ENCODE peak calls at places on chromosomes 5 and 9, in six cellular contexts. One of them, this sample, is unnamed.
A peak's percentile ranks its signal among the peaks of the same experiment; 100 is the strongest.

GRCh38 chr5:119926301-119926700 is 296.9 kb downstream of the FAM170A start:
- DNase-seq in stomach: no peak
- DNase-seq in fibroblast of lung: no peak
- DNase-seq in GM23248: no peak
- DNase-seq in astrocyte: no peak
- DNase-seq in PC-3: no peak
- DNase-seq in this sample: no peak

GRCh38 chr9:90408659-90409058 is 234.0 kb downstream of the DIRAS2 start:
- DNase-seq in stomach: no peak
- DNase-seq in fibroblast of lung: no peak
- DNase-seq in GM23248: no peak
- DNase-seq in astrocyte: no peak
- DNase-seq in PC-3: no peak
- DNase-seq in this sample: no peak

GRCh38 chr5:115551415-115551814 is 6.8 kb upstream of the FEM1C start:
- DNase-seq in stomach: no peak
- DNase-seq in fibroblast of lung: peak; percentile 78
- DNase-seq in GM23248: peak; percentile 57
- DNase-seq in astrocyte: no peak
- DNase-seq in PC-3: peak; percentile 52
- DNase-seq in this sample: no peak

GRCh38 chr5:137621861-137622823 is 113.7 kb downstream of the KLHL3 start:
- DNase-seq in stomach: no peak
- DNase-seq in fibroblast of lung: no peak
- DNase-seq in GM23248: peak; percentile 96
- DNase-seq in astrocyte: peak; percentile 69
- DNase-seq in PC-3: peak; percentile 81
- DNase-seq in this sample: no peak

GRCh38 chr9:118928723-118929122 is 440.5 kb downstream of the BRINP1 start:
- DNase-seq in stomach: no peak
- DNase-seq in fibroblast of lung: no peak
- DNase-seq in GM23248: no peak
- DNase-seq in astrocyte: no peak
- DNase-seq in PC-3: no peak
- DNase-seq in this sample: no peak

GRCh38 chr5:87411586-87412416 is 929 bp downstream of the CCNH start:
- DNase-seq in stomach: peak; percentile 26
- DNase-seq in fibroblast of lung: peak; percentile 53
- DNase-seq in GM23248: peak; percentile 61
- DNase-seq in astrocyte: peak; percentile 72
- DNase-seq in PC-3: peak; percentile 53
- DNase-seq in this sample: no peak

GRCh38 chr9:96758845-96759673 is 18.8 kb downstream of the ZNF510 start:
- DNase-seq in stomach: no peak
- DNase-seq in fibroblast of lung: peak; percentile 26
- DNase-seq in GM23248: peak; percentile 24
- DNase-seq in astrocyte: peak; percentile 14
- DNase-seq in PC-3: no peak
- DNase-seq in this sample: no peak

GRCh38 chr5:35363387-35363965 is 133.2 kb upstream of the PRLR start:
- DNase-seq in stomach: no peak
- DNase-seq in fibroblast of lung: no peak
- DNase-seq in GM23248: no peak
- DNase-seq in astrocyte: no peak
- DNase-seq in PC-3: peak; percentile 37
- DNase-seq in this sample: no peak

GRCh38 chr5:58378613-58379385 is 81.1 kb downstream of the PLK2 start:
- DNase-seq in stomach: no peak
- DNase-seq in fibroblast of lung: no peak
- DNase-seq in GM23248: peak; percentile 2
- DNase-seq in astrocyte: no peak
- DNase-seq in PC-3: no peak
- DNase-seq in this sample: no peak
- H3K9me3 ChIP-seq in stomach: peaks cover 17% of the 10 kb centered on the region
- H3K9me3 ChIP-seq in fibroblast of lung: no peaks in the 10 kb centered on the region
- H3K9me3 ChIP-seq in GM23248: no peaks in the 10 kb centered on the region
- H3K9me3 ChIP-seq in astrocyte: no peaks in the 10 kb centered on the region
- H3K9me3 ChIP-seq in PC-3: peaks cover 7% of the 10 kb centered on the region
- H3K9me3 ChIP-seq in this sample: peaks cover 7% of the 10 kb centered on the region

GRCh38 chr5:132087661-132088060 is 14.1 kb downstream of the CSF2 start:
- DNase-seq in stomach: no peak
- DNase-seq in fibroblast of lung: no peak
- DNase-seq in GM23248: no peak
- DNase-seq in astrocyte: no peak
- DNase-seq in PC-3: no peak
- DNase-seq in this sample: no peak
- H3K9me3 ChIP-seq in stomach: no peaks in the 10 kb centered on the region
- H3K9me3 ChIP-seq in fibroblast of lung: no peaks in the 10 kb centered on the region
- H3K9me3 ChIP-seq in GM23248: no peaks in the 10 kb centered on the region
- H3K9me3 ChIP-seq in astrocyte: no peaks in the 10 kb centered on the region
- H3K9me3 ChIP-seq in PC-3: no peaks in the 10 kb centered on the region
- H3K9me3 ChIP-seq in this sample: no peaks in the 10 kb centered on the region

GRCh38 chr5:141272906-141273305 is 27.7 kb downstream of the PCDHB15 start:
- DNase-seq in stomach: no peak
- DNase-seq in fibroblast of lung: no peak
- DNase-seq in GM23248: no peak
- DNase-seq in astrocyte: no peak
- DNase-seq in PC-3: no peak
- DNase-seq in this sample: no peak

GRCh38 chr5:141269195-141269594 is 24.0 kb downstream of the PCDHB15 start:
- DNase-seq in stomach: no peak
- DNase-seq in fibroblast of lung: no peak
- DNase-seq in GM23248: no peak
- DNase-seq in astrocyte: no peak
- DNase-seq in PC-3: no peak
- DNase-seq in this sample: no peak
- H3K9me3 ChIP-seq in stomach: peaks cover 100% of the 10 kb centered on the region
- H3K9me3 ChIP-seq in fibroblast of lung: no peaks in the 10 kb centered on the region
- H3K9me3 ChIP-seq in GM23248: peaks cover 7% of the 10 kb centered on the region
- H3K9me3 ChIP-seq in astrocyte: peaks cover 16% of the 10 kb centered on the region
- H3K9me3 ChIP-seq in PC-3: peaks cover 6% of the 10 kb centered on the region
- H3K9me3 ChIP-seq in this sample: peaks cover 42% of the 10 kb centered on the region

GRCh38 chr9:76873056-76873792 is 32.7 kb downstream of the PRUNE2 start:
- DNase-seq in stomach: no peak
- DNase-seq in fibroblast of lung: peak; percentile 49
- DNase-seq in GM23248: peak; percentile 65
- DNase-seq in astrocyte: no peak
- DNase-seq in PC-3: no peak
- DNase-seq in this sample: no peak
- H3K9me3 ChIP-seq in stomach: no peaks in the 10 kb centered on the region
- H3K9me3 ChIP-seq in fibroblast of lung: no peaks in the 10 kb centered on the region
- H3K9me3 ChIP-seq in GM23248: no peaks in the 10 kb centered on the region
- H3K9me3 ChIP-seq in astrocyte: no peaks in the 10 kb centered on the region
- H3K9me3 ChIP-seq in PC-3: no peaks in the 10 kb centered on the region
- H3K9me3 ChIP-seq in this sample: no peaks in the 10 kb centered on the region

DNA sequence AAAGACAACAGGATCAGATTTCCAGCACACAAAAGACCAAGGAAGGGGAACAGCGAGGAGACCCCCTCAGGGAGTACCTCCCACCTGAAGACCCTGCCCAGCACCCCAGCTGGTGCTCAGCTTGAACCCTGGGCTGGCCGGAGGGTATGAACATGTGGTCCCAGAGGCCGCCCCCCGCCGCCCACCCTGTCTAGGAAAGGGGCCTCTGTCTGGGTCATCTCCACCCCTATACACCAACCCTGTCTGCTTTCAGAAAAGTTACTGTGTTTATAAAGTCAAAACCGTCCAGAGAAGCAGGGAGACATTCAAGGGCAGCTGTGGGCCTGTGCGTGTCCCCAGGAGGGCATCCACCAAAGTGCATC is 72.2 kb downstream of the ADAMTS2 start:
- DNase-seq in stomach: no peak
- DNase-seq in fibroblast of lung: no peak
- DNase-seq in GM23248: no peak
- DNase-seq in astrocyte: no peak
- DNase-seq in PC-3: no peak
- DNase-seq in this sample: no peak
- H3K9me3 ChIP-seq in stomach: no peaks in the 10 kb centered on the region
- H3K9me3 ChIP-seq in fibroblast of lung: no peaks in the 10 kb centered on the region
- H3K9me3 ChIP-seq in GM23248: no peaks in the 10 kb centered on the region
- H3K9me3 ChIP-seq in astrocyte: no peaks in the 10 kb centered on the region
- H3K9me3 ChIP-seq in PC-3: no peaks in the 10 kb centered on the region
- H3K9me3 ChIP-seq in this sample: peaks cover 14% of the 10 kb centered on the region

DNA sequence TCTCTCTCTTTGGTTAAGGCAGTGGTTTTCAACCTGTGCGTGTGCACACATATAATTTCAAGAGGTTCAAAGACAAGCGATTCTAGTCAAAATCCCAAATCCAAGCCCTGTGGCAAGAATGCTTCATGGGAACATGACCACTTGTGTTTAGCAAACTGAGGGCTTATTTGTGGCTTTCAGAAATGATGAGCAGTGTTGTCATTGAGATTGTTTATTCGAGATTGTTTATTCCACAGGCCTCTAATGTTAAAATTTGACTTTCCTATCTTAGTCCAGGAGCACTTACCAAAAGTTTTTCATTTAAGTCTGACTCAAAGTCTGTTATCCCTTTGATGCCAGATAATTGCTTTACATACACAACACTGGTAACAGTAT is 111.1 kb upstream of the ELL2 start:
- DNase-seq in stomach: no peak
- DNase-seq in fibroblast of lung: no peak
- DNase-seq in GM23248: no peak
- DNase-seq in astrocyte: no peak
- DNase-seq in PC-3: no peak
- DNase-seq in this sample: no peak
- H3K9me3 ChIP-seq in stomach: no peaks in the 10 kb centered on the region
- H3K9me3 ChIP-seq in fibroblast of lung: no peaks in the 10 kb centered on the region
- H3K9me3 ChIP-seq in GM23248: no peaks in the 10 kb centered on the region
- H3K9me3 ChIP-seq in astrocyte: no peaks in the 10 kb centered on the region
- H3K9me3 ChIP-seq in PC-3: no peaks in the 10 kb centered on the region
- H3K9me3 ChIP-seq in this sample: no peaks in the 10 kb centered on the region

GRCh38 chr9:112286906-112287305 is 46.5 kb downstream of the PTBP3 start:
- DNase-seq in stomach: no peak
- DNase-seq in fibroblast of lung: no peak
- DNase-seq in GM23248: no peak
- DNase-seq in astrocyte: no peak
- DNase-seq in PC-3: no peak
- DNase-seq in this sample: no peak
- H3K9me3 ChIP-seq in stomach: peaks cover 14% of the 10 kb centered on the region
- H3K9me3 ChIP-seq in fibroblast of lung: no peaks in the 10 kb centered on the region
- H3K9me3 ChIP-seq in GM23248: no peaks in the 10 kb centered on the region
- H3K9me3 ChIP-seq in astrocyte: peaks cover 6% of the 10 kb centered on the region
- H3K9me3 ChIP-seq in PC-3: no peaks in the 10 kb centered on the region
- H3K9me3 ChIP-seq in this sample: peaks cover 13% of the 10 kb centered on the region

GRCh38 chr5:84650448-84650847 is 265.8 kb upstream of the EDIL3 start:
- DNase-seq in stomach: no peak
- DNase-seq in fibroblast of lung: no peak
- DNase-seq in GM23248: no peak
- DNase-seq in astrocyte: no peak
- DNase-seq in PC-3: no peak
- DNase-seq in this sample: no peak
- H3K9me3 ChIP-seq in stomach: peaks cover 8% of the 10 kb centered on the region
- H3K9me3 ChIP-seq in fibroblast of lung: no peaks in the 10 kb centered on the region
- H3K9me3 ChIP-seq in GM23248: no peaks in the 10 kb centered on the region
- H3K9me3 ChIP-seq in astrocyte: no peaks in the 10 kb centered on the region
- H3K9me3 ChIP-seq in PC-3: no peaks in the 10 kb centered on the region
- H3K9me3 ChIP-seq in this sample: peaks cover 3% of the 10 kb centered on the region

GRCh38 chr9:15287309-15287708 is 19.7 kb downstream of the TTC39B start:
- DNase-seq in stomach: no peak
- DNase-seq in fibroblast of lung: no peak
- DNase-seq in GM23248: no peak
- DNase-seq in astrocyte: no peak
- DNase-seq in PC-3: no peak
- DNase-seq in this sample: no peak

GRCh38 chr9:15289590-15289989 is 17.4 kb downstream of the TTC39B start:
- DNase-seq in stomach: no peak
- DNase-seq in fibroblast of lung: peak; percentile 13
- DNase-seq in GM23248: no peak
- DNase-seq in astrocyte: no peak
- DNase-seq in PC-3: no peak
- DNase-seq in this sample: no peak

GRCh38 chr9:15282567-15282966 is 24.4 kb downstream of the TTC39B start:
- DNase-seq in stomach: no peak
- DNase-seq in fibroblast of lung: no peak
- DNase-seq in GM23248: no peak
- DNase-seq in astrocyte: no peak
- DNase-seq in PC-3: no peak
- DNase-seq in this sample: no peak

GRCh38 chr9:15280647-15281046 is 26.4 kb downstream of the TTC39B start:
- DNase-seq in stomach: no peak
- DNase-seq in fibroblast of lung: no peak
- DNase-seq in GM23248: no peak
- DNase-seq in astrocyte: no peak
- DNase-seq in PC-3: no peak
- DNase-seq in this sample: no peak

GRCh38 chr9:15286288-15286834 is 20.7 kb downstream of the TTC39B start:
- DNase-seq in stomach: no peak
- DNase-seq in fibroblast of lung: no peak
- DNase-seq in GM23248: no peak
- DNase-seq in astrocyte: no peak
- DNase-seq in PC-3: no peak
- DNase-seq in this sample: no peak
- H3K9me3 ChIP-seq in stomach: no peaks in the 10 kb centered on the region
- H3K9me3 ChIP-seq in fibroblast of lung: no peaks in the 10 kb centered on the region
- H3K9me3 ChIP-seq in GM23248: no peaks in the 10 kb centered on the region
- H3K9me3 ChIP-seq in astrocyte: no peaks in the 10 kb centered on the region
- H3K9me3 ChIP-seq in PC-3: no peaks in the 10 kb centered on the region
- H3K9me3 ChIP-seq in this sample: no peaks in the 10 kb centered on the region

This sample was measured in AG04450.